ENCODE peak calls at places on chromosome 1, in seven cellular contexts. R is left cardiac atrium, H is progenitor cell of endocrine pancreas, Y is GM06990, F is T1000, X is HT1080, M is GDM1. G is an unnamed sample.

GRCh38 chr1:241323510-241323909 is 33.5 kb downstream of the RGS7 start:
- DNase-seq in R (peak), H (peak), Y (no peak), F (peak), X (peak), M (no peak), G (peak)

GRCh38 chr1:234667891-234668576 is 58.1 kb upstream of the IRF2BP2 start:
- DNase-seq in R (no peak), H (no peak), Y (no peak), F (no peak), X (peak), M (no peak), G (peak)

GRCh38 chr1:111275780-111276433 is 14.7 kb upstream of the CHIA start:
- DNase-seq in R (no peak), H (no peak), Y (no peak), F (no peak), X (no peak), M (no peak), G (no peak)

GRCh38 chr1:42957880-42958487 is 684 bp downstream of the SLC2A1 start:
- DNase-seq in R (peak), H (peak), Y (peak), F (peak), X (peak), M (peak), G (peak)

GRCh38 chr1:173864179-173864867 is 3.5 kb downstream of the GAS5 start:
- DNase-seq in R (no peak), H (no peak), Y (no peak), F (no peak), X (peak), M (no peak), G (peak)

GRCh38 chr1:51070011-51070410 is 32.0 kb upstream of the C1orf185 start:
- DNase-seq in R (no peak), H (no peak), Y (no peak), F (no peak), X (no peak), M (no peak), G (no peak)

GRCh38 chr1:28150125-28150780 is 26.2 kb downstream of the PTAFR start:
- DNase-seq in R (no peak), H (no peak), Y (no peak), F (no peak), X (no peak), M (no peak), G (no peak)

GRCh38 chr1:107647012-107647411 is 318.0 kb downstream of the VAV3 start:
- DNase-seq in R (no peak), H (no peak), Y (no peak), F (no peak), X (no peak), M (no peak), G (no peak)

GRCh38 chr1:162822391-162823200 is 32.1 kb downstream of the HSD17B7 start:
- DNase-seq in R (peak), H (peak), Y (no peak), F (no peak), X (no peak), M (no peak), G (peak)

GRCh38 chr1:111862599-111862998 is 106.9 kb downstream of the DDX20 start:
- DNase-seq in R (no peak), H (no peak), Y (no peak), F (no peak), X (no peak), M (no peak), G (no peak)

GRCh38 chr1:236677641-236678235 is 8.6 kb upstream of the ACTN2 start:
- DNase-seq in R (no peak), H (no peak), Y (no peak), F (no peak), X (peak), M (no peak), G (no peak)

G was measured in ELR.